ENCODE peak calls at places on chromosomes 11 and 22, in nine cellular contexts. V, H, T, R, X, D, E, Q and P are unnamed samples. For H3K27me3, the result is how much of the 10 kb centered on the place peaks cover.

GRCh38 chr22:46047841-46048595 is 71.1 kb upstream of the WNT7B start:
- DNase-seq in V (no peak), H (peak), T (no peak), R (no peak), X (no peak), D (peak), E (peak), Q (peak), P (peak)

GRCh38 chr22:17589810-17590375 is 26.6 kb downstream of the SLC25A18 start:
- DNase-seq in V (no peak), H (peak), T (no peak), R (no peak), X (peak), D (no peak), E (peak), Q (no peak), P (no peak)

GRCh38 chr11:62791501-62792192 is at the start of gene TMEM223:
- DNase-seq in V (peak), H (peak), T (peak), R (peak), X (peak), D (peak), E (peak), Q (peak), P (peak)

GRCh38 chr22:28260619-28261018 is 341.6 kb upstream of the PITPNB start:
- DNase-seq in V (no peak), H (no peak), T (no peak), R (no peak), X (no peak), D (no peak), E (no peak), Q (no peak), P (no peak)

GRCh38 chr22:39666926-39667325 is 96.4 kb downstream of the CACNA1I start:
- DNase-seq in V (no peak), H (no peak), T (no peak), R (no peak), X (no peak), D (no peak), E (no peak), Q (no peak), P (no peak)

GRCh38 chr22:38131399-38131798 is 20.9 kb upstream of the BAIAP2L2 start:
- DNase-seq in V (no peak), H (no peak), T (no peak), R (no peak), X (no peak), D (no peak), E (no peak), Q (no peak), P (no peak)

GRCh38 chr11:61553373-61554171 is 27.3 kb downstream of the SYT7 start:
- DNase-seq in V (no peak), H (no peak), T (no peak), R (no peak), X (no peak), D (no peak), E (no peak), Q (no peak), P (no peak)

GRCh38 chr11:122478986-122479385 is 176.5 kb upstream of the UBASH3B start:
- DNase-seq in V (no peak), H (no peak), T (no peak), R (no peak), X (no peak), D (no peak), E (no peak), Q (no peak), P (no peak)

GRCh38 chr22:17554814-17555213 is 8.5 kb upstream of the SLC25A18 start:
- DNase-seq in V (no peak), H (no peak), T (no peak), R (no peak), X (no peak), D (no peak), E (peak), Q (no peak), P (no peak)

GRCh38 chr11:9494316-9494715 is 33.5 kb downstream of the ZNF143 start:
- DNase-seq in V (no peak), H (no peak), T (no peak), R (no peak), X (no peak), D (no peak), E (no peak), Q (no peak), P (no peak)

GRCh38 chr22:20302438-20303228 is 17.2 kb downstream of the DGCR6L start:
- DNase-seq in V (no peak), H (no peak), T (no peak), R (no peak), X (no peak), D (no peak), E (no peak), Q (no peak), P (no peak)

GRCh38 chr11:116072133-116072532 is 567.9 kb upstream of the CADM1 start:
- DNase-seq in V (no peak), H (no peak), T (no peak), R (no peak), X (no peak), D (no peak), E (no peak), Q (no peak), P (no peak)

DNA sequence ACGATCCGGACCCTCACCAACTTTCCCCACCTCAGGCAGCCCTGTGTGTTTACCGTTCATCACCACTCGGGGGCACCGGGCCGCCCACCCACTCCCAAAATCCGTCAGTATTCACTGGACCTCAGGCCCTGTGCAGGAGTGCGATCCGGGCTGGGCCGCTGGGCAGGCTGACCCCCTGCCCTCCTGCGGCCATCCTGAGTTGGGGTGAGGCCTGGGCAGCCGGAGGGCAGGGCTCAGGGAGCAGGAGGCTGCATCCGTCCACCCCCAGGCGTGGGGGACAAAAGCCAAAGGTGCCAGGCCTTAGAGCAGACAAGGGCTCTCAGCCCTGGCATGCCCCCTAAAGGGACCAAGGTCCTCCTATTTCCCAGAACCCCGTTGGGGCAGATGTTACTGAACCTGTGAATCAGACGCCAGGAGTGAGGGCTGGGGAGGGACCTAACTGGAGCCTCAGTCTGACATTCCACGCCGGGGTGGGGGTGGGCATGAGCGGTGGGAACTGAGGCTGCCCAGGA is 16.8 kb upstream of the TMEM191C start:
- DNase-seq in V (no peak), H (peak), T (no peak), R (no peak), X (no peak), D (no peak), E (peak), Q (peak), P (peak)
- TF ChIP-seq POLR2A in V (no peak), H (no peak), T (no peak), R (no peak), X (no peak), D (no peak), E (no peak), Q (no peak), P (no peak)

GRCh38 chr11:69705901-69706787 is 2.3 kb upstream of the FGF19 start:
- DNase-seq in V (peak), H (no peak), T (no peak), R (no peak), X (no peak), D (no peak), E (peak), Q (no peak), P (no peak)
- H3K4me3 ChIP-seq in V (peak), H (no peak), T (no peak), R (no peak), X (no peak), D (no peak), E (no peak), Q (no peak), P (no peak)

DNA sequence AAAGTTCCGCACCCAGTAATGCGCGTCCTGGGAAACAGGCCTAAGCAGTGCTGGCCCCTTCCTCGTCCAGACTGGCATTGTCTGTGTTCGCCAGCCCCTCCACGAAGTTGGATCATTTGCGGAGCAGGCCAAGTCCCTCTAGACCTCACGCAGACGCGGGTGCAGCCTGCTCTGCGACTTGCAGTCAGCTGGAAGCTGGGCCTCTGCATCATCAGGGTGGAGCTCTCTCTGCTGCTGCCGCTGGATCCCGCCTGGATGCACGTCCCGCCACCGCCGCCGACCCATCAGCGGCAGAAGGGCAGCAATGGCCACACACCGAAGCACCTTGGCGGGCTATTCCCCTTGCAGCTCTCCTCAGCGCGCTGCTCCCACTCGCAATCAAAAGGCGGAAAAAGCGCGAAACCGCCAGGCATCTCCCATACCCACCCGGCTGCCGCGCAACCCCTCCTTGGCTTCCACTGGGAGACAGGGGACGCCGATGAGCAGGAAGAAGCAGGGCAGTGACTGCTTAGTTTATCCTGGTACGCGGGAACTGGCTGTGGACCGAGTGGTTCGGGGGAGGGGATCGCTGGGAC is 34.1 kb upstream of the GLYATL1 start:
- DNase-seq in V (no peak), H (no peak), T (no peak), R (peak), X (no peak), D (peak), E (no peak), Q (no peak), P (no peak)
- H3K27me3 ChIP-seq in V (under half), H (under half), T (under half), R (under half), X (under half), D (under half), E (half or more), Q (under half), P (under half)

GRCh38 chr22:40813912-40814315 is 5.2 kb downstream of the SLC25A17 start:
- DNase-seq in V (no peak), H (no peak), T (no peak), R (no peak), X (no peak), D (no peak), E (no peak), Q (no peak), P (no peak)

GRCh38 chr22:40818192-40818746 is 877 bp downstream of the SLC25A17 start:
- DNase-seq in V (no peak), H (no peak), T (no peak), R (no peak), X (no peak), D (no peak), E (no peak), Q (no peak), P (no peak)

GRCh38 chr22:40817737-40818136 is 1.4 kb downstream of the SLC25A17 start:
- DNase-seq in V (no peak), H (no peak), T (no peak), R (no peak), X (no peak), D (no peak), E (no peak), Q (no peak), P (no peak)

GRCh38 chr22:40819741-40820140 is 595 bp upstream of the SLC25A17 start:
- DNase-seq in V (no peak), H (no peak), T (no peak), R (peak), X (no peak), D (no peak), E (no peak), Q (peak), P (no peak)

DNA sequence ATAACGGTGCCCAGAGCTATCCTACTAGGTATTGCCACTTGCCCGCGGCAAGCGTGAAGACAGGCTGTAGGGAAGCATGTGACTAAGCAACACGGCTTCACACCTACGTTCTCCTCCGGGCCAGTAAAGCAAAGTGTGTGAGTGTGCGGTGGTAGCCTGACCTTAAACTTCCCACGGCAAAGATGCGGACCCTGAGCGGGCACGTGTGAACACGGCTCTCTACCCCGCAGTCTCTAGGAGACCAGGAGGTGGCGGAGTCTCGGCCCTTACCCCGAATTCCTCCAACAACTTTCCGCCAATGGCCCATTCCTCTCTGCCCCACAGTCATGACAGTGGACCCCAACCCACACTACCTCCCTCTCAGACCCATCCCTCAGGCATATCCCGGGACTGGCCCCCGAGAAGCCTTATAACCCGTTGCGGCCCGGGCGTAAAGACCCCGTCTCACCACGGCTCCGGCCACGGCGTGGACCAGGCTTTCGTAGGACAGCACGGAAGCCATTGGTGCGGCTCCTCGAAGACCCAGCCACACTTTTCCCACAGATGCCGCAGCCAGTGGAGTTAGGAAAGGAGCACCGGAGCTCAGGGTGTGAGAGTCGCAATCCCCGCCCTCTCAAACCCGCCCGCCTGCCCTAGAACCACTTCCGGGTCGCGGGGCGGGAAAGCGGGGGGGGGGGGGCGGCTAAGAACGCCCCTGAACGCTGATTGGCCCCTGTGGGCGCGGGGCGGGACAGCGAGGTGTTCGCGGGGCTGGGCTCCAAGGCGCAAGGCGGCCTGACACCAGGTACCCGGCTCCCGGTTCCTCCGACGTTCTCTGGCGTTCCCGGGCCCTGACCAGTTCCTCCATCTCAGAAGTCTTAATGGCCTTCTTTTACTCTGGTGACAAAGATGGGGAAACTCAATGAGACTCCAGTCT is at the start of gene SLC25A17:
- DNase-seq in V (peak), H (peak), T (peak), R (peak), X (peak), D (peak), E (peak), Q (peak), P (peak)
- TF ChIP-seq POLR2A in V (peak), H (no peak), T (peak), R (peak), X (no peak), D (no peak), E (no peak), Q (no peak), P (peak)

GRCh38 chr11:83191986-83192385 is 1.5 kb upstream of the ANKRD42 start:
- DNase-seq in V (no peak), H (no peak), T (no peak), R (no peak), X (no peak), D (no peak), E (no peak), Q (no peak), P (no peak)
- H3K4me3 ChIP-seq in V (peak), H (peak), T (peak), R (no peak), X (no peak), D (peak), E (peak), Q (no peak), P (no peak)